ENCODE peak calls at places on chromosome 13, in ten cellular contexts. P is upper lobe of left lung, E is HCT116, M is suprapubic skin, K is GM23338, D is stomach, Q is SK-N-SH, T is H1, Z is breast epithelium, S is sigmoid colon. A is an unnamed sample.
A peak's percentile ranks its signal among the peaks of the same experiment; 100 is the strongest.

GRCh38 chr13:99191900-99192399 is 8.7 kb upstream of the UBAC2 start:
- DNase-seq in P (no peak), E (no peak), M (no peak), K (no peak), D (peak; percentile 43), Q (no peak), T (no peak), Z (peak; percentile 60), S (no peak), A (peak; percentile 77)

GRCh38 chr13:60574706-60575105 is 177.7 kb downstream of the TDRD3 start:
- DNase-seq in P (no peak), E (no peak), M (no peak), K (peak; percentile 24), D (no peak), Q (no peak), T (no peak), Z (no peak), S (no peak), A (no peak)

GRCh38 chr13:24212674-24213073 is 52.2 kb downstream of the SPATA13 start:
- DNase-seq in P (no peak), E (no peak), M (no peak), K (peak; percentile 11), D (no peak), Q (no peak), T (no peak), Z (no peak), S (no peak), A (no peak)

GRCh38 chr13:102191951-102192461 is 209.8 kb downstream of the FGF14 start:
- DNase-seq in P (no peak), E (no peak), M (no peak), K (no peak), D (no peak), Q (no peak), T (no peak), Z (no peak), S (no peak), A (no peak)

GRCh38 chr13:46288570-46289259 is 77.0 kb downstream of the LRRC63 start:
- DNase-seq in P (no peak), E (peak; percentile 39), M (no peak), K (peak; percentile 86), D (no peak), Q (peak; percentile 39), T (no peak), Z (no peak), S (no peak), A (no peak)

GRCh38 chr13:48494874-48495273 is 38.0 kb downstream of the RCBTB2 start:
- DNase-seq in P (no peak), E (no peak), M (no peak), K (no peak), D (no peak), Q (no peak), T (no peak), Z (no peak), S (no peak), A (no peak)

GRCh38 chr13:97944396-97945029 is 9.0 kb upstream of the IPO5 start:
- DNase-seq in P (no peak), E (no peak), M (no peak), K (no peak), D (no peak), Q (no peak), T (no peak), Z (no peak), S (no peak), A (no peak)

GRCh38 chr13:74168263-74168675 is 34.1 kb upstream of the KLF12 start:
- DNase-seq in P (no peak), E (no peak), M (no peak), K (no peak), D (peak; percentile 27), Q (no peak), T (no peak), Z (no peak), S (no peak), A (no peak)

GRCh38 chr13:62702502-62702901 is 1286.9 kb upstream of the PCDH20 start:
- DNase-seq in P (no peak), E (no peak), M (no peak), K (no peak), D (no peak), Q (peak; percentile 21), T (no peak), Z (no peak), S (no peak), A (no peak)

GRCh38 chr13:49220035-49220855 is at the start of gene MLNR:
- DNase-seq in P (peak; percentile 88), E (no peak), M (no peak), K (peak; percentile 76), D (no peak), Q (peak; percentile 86), T (peak; percentile 81), Z (no peak), S (no peak), A (no peak)

GRCh38 chr13:72341904-72342303 is 385.5 kb downstream of the MZT1 start:
- DNase-seq in P (no peak), E (no peak), M (no peak), K (peak; percentile 18), D (no peak), Q (no peak), T (no peak), Z (no peak), S (no peak), A (no peak)

GRCh38 chr13:96141032-96141431 is 51.1 kb downstream of the HS6ST3 start:
- DNase-seq in P (no peak), E (no peak), M (no peak), K (peak; percentile 66), D (no peak), Q (no peak), T (no peak), Z (no peak), S (no peak), A (no peak)

GRCh38 chr13:45100855-45101254 is 19.5 kb upstream of the GTF2F2 start:
- DNase-seq in P (no peak), E (no peak), M (no peak), K (no peak), D (no peak), Q (no peak), T (no peak), Z (no peak), S (no peak), A (no peak)

GRCh38 chr13:27006519-27007161 is 165.0 kb downstream of the USP12 start:
- DNase-seq in P (peak; percentile 88), E (peak; percentile 12), M (no peak), K (peak; percentile 55), D (peak; percentile 54), Q (peak; percentile 51), T (peak; percentile 68), Z (no peak), S (peak; percentile 70), A (peak; percentile 55)

GRCh38 chr13:43293008-43293407 is 269.6 kb downstream of the DNAJC15 start:
- DNase-seq in P (no peak), E (no peak), M (no peak), K (no peak), D (no peak), Q (no peak), T (no peak), Z (no peak), S (no peak), A (no peak)

GRCh38 chr13:30033681-30034447 is 183.4 kb upstream of the UBL3 start:
- DNase-seq in P (no peak), E (no peak), M (no peak), K (no peak), D (no peak), Q (no peak), T (no peak), Z (no peak), S (no peak), A (no peak)

GRCh38 chr13:113848431-113849260 is 15.2 kb downstream of the GAS6 start:
- DNase-seq in P (peak; percentile 50), E (no peak), M (peak; percentile 50), K (no peak), D (peak; percentile 71), Q (no peak), T (peak; percentile 29), Z (no peak), S (no peak), A (peak; percentile 79)
- H3K27ac ChIP-seq in P (no peak overlapping the region), E (no peak overlapping the region), M (no peak overlapping the region), K (no peak overlapping the region), D (no peak overlapping the region), Q (no peak overlapping the region), T (no peak overlapping the region), Z (no peak overlapping the region), S (no peak overlapping the region), A (peak overlapping the region; percentile 62)

GRCh38 chr13:31965361-31966066 is 66.1 kb upstream of the FRY start:
- DNase-seq in P (no peak), E (no peak), M (no peak), K (no peak), D (no peak), Q (no peak), T (no peak), Z (no peak), S (no peak), A (no peak)
- H3K4me1 ChIP-seq in P (peaks cover 13% of the 10 kb centered on the region), E (no peaks in the 10 kb centered on the region), M (peaks cover 19% of the 10 kb centered on the region), K (no peaks in the 10 kb centered on the region), D (peaks cover 18% of the 10 kb centered on the region), Q (peaks cover 9% of the 10 kb centered on the region), T (no peaks in the 10 kb centered on the region), Z (no peaks in the 10 kb centered on the region), S (no peaks in the 10 kb centered on the region), A (no peaks in the 10 kb centered on the region)

DNA sequence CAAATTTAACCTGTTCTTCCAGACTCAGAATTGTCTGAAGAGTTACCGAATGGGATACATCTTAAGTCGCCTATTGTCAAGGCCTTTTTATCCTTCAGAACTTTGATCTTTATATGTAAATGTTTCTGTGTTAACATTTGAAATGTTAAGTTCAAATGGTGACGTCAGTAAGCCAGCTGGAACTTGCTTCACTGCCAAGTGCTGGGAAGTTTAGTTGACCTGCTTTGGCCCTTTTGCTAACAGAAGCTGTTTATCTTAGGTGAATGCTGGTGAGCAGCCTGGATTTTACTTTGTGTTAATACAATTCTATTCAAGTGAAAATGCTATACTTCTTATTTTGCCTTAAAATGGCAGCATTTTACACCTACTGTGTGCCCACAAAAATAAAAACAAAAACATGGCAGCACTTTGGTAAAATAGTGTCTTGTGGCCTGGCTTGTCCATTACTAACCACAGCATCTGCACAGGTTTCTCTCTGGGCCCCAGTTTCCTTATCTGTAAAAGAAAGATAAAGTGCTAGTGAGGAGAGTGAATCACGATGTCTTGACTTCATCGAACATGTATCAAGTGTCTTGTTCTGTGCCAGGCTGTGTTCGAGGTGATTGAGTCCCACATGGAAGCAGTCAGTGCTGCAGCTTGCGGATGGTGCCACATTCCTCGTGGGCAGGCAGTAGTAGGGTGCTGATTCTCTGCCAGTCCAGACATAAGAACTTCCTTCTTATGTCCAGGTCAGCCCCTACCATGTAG is 2.2 kb downstream of the NAXD start:
- DNase-seq in P (no peak), E (no peak), M (no peak), K (peak; percentile 65), D (peak; percentile 85), Q (no peak), T (no peak), Z (no peak), S (peak; percentile 88), A (peak; percentile 59)
- TF ChIP-seq POLR2AphosphoS5 in P (no peak), E (no peak), M (no peak), K (no peak), D (peak; percentile 52), Q (no peak), T (no peak), Z (no peak), S (peak; percentile 64), A (peak; percentile 61)

DNA sequence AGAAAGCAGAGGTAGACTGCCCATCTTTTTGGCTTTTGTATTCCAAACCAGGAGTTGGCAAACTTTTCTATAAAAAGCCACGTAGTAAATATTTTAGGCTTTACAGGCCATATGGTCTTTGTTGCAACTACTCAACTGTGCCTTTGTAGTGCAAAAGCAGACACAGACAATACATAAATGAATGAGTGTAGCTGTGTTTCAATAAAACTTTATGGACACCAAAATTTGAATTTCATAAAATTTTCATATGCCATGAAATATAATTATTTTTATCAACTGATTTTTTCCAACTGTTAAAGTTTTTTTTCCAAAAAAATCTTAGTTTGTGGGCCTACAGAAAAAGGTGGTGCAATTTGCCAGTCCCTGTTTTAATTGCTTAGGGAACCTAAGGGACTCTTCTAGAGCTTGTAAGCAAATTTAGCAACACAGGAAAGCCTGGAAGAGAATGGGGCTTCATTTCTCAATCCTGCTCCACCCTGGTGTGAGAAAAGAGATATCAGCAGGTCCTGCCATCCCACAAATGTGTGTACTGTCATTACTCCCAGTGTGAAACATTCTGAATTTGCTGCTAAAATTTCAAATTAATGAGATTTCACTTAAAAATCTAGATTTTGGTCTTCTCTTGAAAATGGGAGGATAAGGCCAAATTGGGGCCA is 194.2 kb downstream of the RGCC start:
- DNase-seq in P (no peak), E (no peak), M (no peak), K (no peak), D (no peak), Q (no peak), T (no peak), Z (no peak), S (no peak), A (no peak)
- H3K27ac ChIP-seq in P (peak overlapping the region; percentile 77), E (no peak overlapping the region), M (no peak overlapping the region), K (no peak overlapping the region), D (no peak overlapping the region), Q (no peak overlapping the region), T (no peak overlapping the region), Z (no peak overlapping the region), S (no peak overlapping the region), A (no peak overlapping the region)

A was measured in transverse colon.